ENCODE peak calls at places on chromosomes 1 and 21, in four cellular contexts. W is activated T-helper 2 cell treated with anti-CD3 and anti-CD28 coated beads, Interferon-gamma antibody, Interleukin-2, Interleukin-4, amounts not matched to agents 10 μg/mL and 5 μg/mL and 100 μg/mL, durations not matched to agents 14 hours and 24 hours and 36 hours; S is HAP-1; P is left colon. Q is an unnamed sample.
A peak's percentile ranks its signal among the peaks of the same experiment; 100 is the strongest.

GRCh38 chr1:26356106-26356505 is 2.2 kb upstream of the CRYBG2 start:
- DNase-seq in W (no peak), S (no peak), P (no peak), Q (no peak)

GRCh38 chr21:37281993-37282392 is 14.9 kb upstream of the VPS26C start:
- DNase-seq in P (no peak), S (no peak), W (no peak), Q (no peak)

GRCh38 chr1:18537386-18538306 is 56.9 kb downstream of the KLHDC7A start:
- DNase-seq in W (no peak), S (no peak), P (no peak), Q (no peak)

GRCh38 chr1:200895801-200896570 is 1.3 kb downstream of the INAVA start:
- DNase-seq in P (no peak), S (no peak), W (no peak), Q (no peak)

GRCh38 chr1:221327954-221328353 is 413.9 kb downstream of the DUSP10 start:
- DNase-seq in P (no peak), W (no peak), S (no peak), Q (no peak)

GRCh38 chr21:44666401-44667320 is at the start of gene KRTAP12-2:
- DNase-seq in P (no peak), W (no peak), S (no peak), Q (no peak)

GRCh38 chr1:56094168-56094567 is 485.2 kb downstream of the PLPP3 start:
- DNase-seq in P (no peak), W (no peak), S (no peak), Q (no peak)

GRCh38 chr21:44759628-44760285 is 41.9 kb downstream of the UBE2G2 start:
- DNase-seq in P (no peak), W (no peak), S (no peak), Q (no peak)

GRCh38 chr1:154541231-154541630 is 17.2 kb downstream of the UBE2Q1 start:
- DNase-seq in W (no peak), S (no peak), P (no peak), Q (no peak)

GRCh38 chr1:78911956-78912880 is 94.3 kb downstream of the ADGRL4 start:
- DNase-seq in W (no peak), S (no peak), P (no peak), Q (no peak)

GRCh38 chr1:30818568-30819243 is 61.1 kb upstream of the LAPTM5 start:
- DNase-seq in W (no peak), S (no peak), P (no peak), Q (no peak)

GRCh38 chr1:59769412-59770095 is 45.2 kb upstream of the HOOK1 start:
- DNase-seq in W (no peak), P (no peak), S (no peak), Q (no peak)

GRCh38 chr1:966135-966602 is at the start of gene PLEKHN1:
- DNase-seq in P (no peak), S (peak; percentile 65), W (no peak), Q (peak; percentile 60)

GRCh38 chr1:165383067-165383466 is 26.6 kb upstream of the LMX1A start:
- DNase-seq in W (no peak), P (no peak), S (no peak), Q (no peak)

GRCh38 chr21:29187939-29188338 is 57.5 kb downstream of the MAP3K7CL start:
- DNase-seq in W (no peak), S (no peak), P (no peak), Q (no peak)

GRCh38 chr1:43258370-43258769 is 11.4 kb upstream of the TMEM125 start:
- DNase-seq in S (no peak), W (no peak), P (no peak), Q (no peak)

GRCh38 chr1:236575523-236575922 is 28.8 kb downstream of the HEATR1 start:
- DNase-seq in P (no peak), S (no peak), W (no peak), Q (no peak)

GRCh38 chr1:222697858-222698257 is 14.4 kb downstream of the AIDA start:
- DNase-seq in S (no peak), P (no peak), W (no peak), Q (no peak)

GRCh38 chr1:232018512-232019340 is 392.1 kb downstream of the DISC1 start:
- DNase-seq in S (no peak), P (no peak), W (no peak), Q (no peak)

GRCh38 chr1:42797414-42797813 is 12.6 kb downstream of the TMEM269 start:
- DNase-seq in P (no peak), S (no peak), W (no peak), Q (no peak)

Q was measured in natural killer cell treated with Interleukin-12 subunit alpha and Interleukin-12 subunit beta and Interleukin-15 and Interleukin-18, amount 100 ng/mL, for 72 hours.